ENCODE peak calls at places on chromosomes 16 and 17, in six cellular contexts. One of them, this sample, is unnamed. For H3K4me1, the result is how much of the 10 kb centered on the place peaks cover.

GRCh38 chr16:77775911-77776909 is 12.2 kb upstream of the VAT1L start:
- DNase-seq in GM12878: no peak
- DNase-seq in tibial nerve: no peak
- DNase-seq in lower lobe of right lung: no peak
- DNase-seq in naive thymus-derived CD4-positive, alpha-beta T cell: no peak
- DNase-seq in aorta: no peak
- DNase-seq in this sample: no peak

GRCh38 chr17:81398170-81398854 is 3.1 kb downstream of the BAHCC1 start:
- DNase-seq in GM12878: no peak
- DNase-seq in tibial nerve: no peak
- DNase-seq in lower lobe of right lung: no peak
- DNase-seq in naive thymus-derived CD4-positive, alpha-beta T cell: no peak
- DNase-seq in aorta: peak
- DNase-seq in this sample: peak

GRCh38 chr17:80781188-80781577 is 210.5 kb upstream of the CHMP6 start:
- DNase-seq in GM12878: no peak
- DNase-seq in tibial nerve: no peak
- DNase-seq in lower lobe of right lung: peak
- DNase-seq in naive thymus-derived CD4-positive, alpha-beta T cell: no peak
- DNase-seq in aorta: peak
- DNase-seq in this sample: no peak

GRCh38 chr17:63173450-63173849 is 207.4 kb downstream of the TANC2 start:
- DNase-seq in GM12878: no peak
- DNase-seq in tibial nerve: no peak
- DNase-seq in lower lobe of right lung: no peak
- DNase-seq in naive thymus-derived CD4-positive, alpha-beta T cell: no peak
- DNase-seq in aorta: no peak
- DNase-seq in this sample: no peak

GRCh38 chr16:17836868-17837602 is 366.3 kb upstream of the XYLT1 start:
- DNase-seq in GM12878: no peak
- DNase-seq in tibial nerve: no peak
- DNase-seq in lower lobe of right lung: no peak
- DNase-seq in naive thymus-derived CD4-positive, alpha-beta T cell: no peak
- DNase-seq in aorta: no peak
- DNase-seq in this sample: no peak

GRCh38 chr17:76199466-76199865 is 40.8 kb downstream of the RNF157 start:
- DNase-seq in GM12878: no peak
- DNase-seq in tibial nerve: no peak
- DNase-seq in lower lobe of right lung: no peak
- DNase-seq in naive thymus-derived CD4-positive, alpha-beta T cell: no peak
- DNase-seq in aorta: no peak
- DNase-seq in this sample: no peak

GRCh38 chr17:82242977-82243647 is 14.3 kb downstream of the SLC16A3 start:
- DNase-seq in GM12878: no peak
- DNase-seq in tibial nerve: peak
- DNase-seq in lower lobe of right lung: peak
- DNase-seq in naive thymus-derived CD4-positive, alpha-beta T cell: no peak
- DNase-seq in aorta: peak
- DNase-seq in this sample: peak

GRCh38 chr16:986925-987581 is 5.5 kb downstream of the SOX8 start:
- DNase-seq in GM12878: no peak
- DNase-seq in tibial nerve: no peak
- DNase-seq in lower lobe of right lung: no peak
- DNase-seq in naive thymus-derived CD4-positive, alpha-beta T cell: no peak
- DNase-seq in aorta: no peak
- DNase-seq in this sample: no peak

GRCh38 chr17:54992797-54993639 is 24.5 kb downstream of the STXBP4 start:
- DNase-seq in GM12878: no peak
- DNase-seq in tibial nerve: no peak
- DNase-seq in lower lobe of right lung: no peak
- DNase-seq in naive thymus-derived CD4-positive, alpha-beta T cell: no peak
- DNase-seq in aorta: no peak
- DNase-seq in this sample: no peak

GRCh38 chr16:49782405-49782804 is 73.5 kb downstream of the ZNF423 start:
- DNase-seq in GM12878: no peak
- DNase-seq in tibial nerve: no peak
- DNase-seq in lower lobe of right lung: no peak
- DNase-seq in naive thymus-derived CD4-positive, alpha-beta T cell: no peak
- DNase-seq in aorta: no peak
- DNase-seq in this sample: no peak

GRCh38 chr16:4855804-4856203 is 8.5 kb downstream of the UBN1 start:
- DNase-seq in GM12878: no peak
- DNase-seq in tibial nerve: no peak
- DNase-seq in lower lobe of right lung: no peak
- DNase-seq in naive thymus-derived CD4-positive, alpha-beta T cell: no peak
- DNase-seq in aorta: no peak
- DNase-seq in this sample: no peak

GRCh38 chr16:4860727-4861342 is 13.6 kb downstream of the UBN1 start:
- DNase-seq in GM12878: no peak
- DNase-seq in tibial nerve: no peak
- DNase-seq in lower lobe of right lung: no peak
- DNase-seq in naive thymus-derived CD4-positive, alpha-beta T cell: no peak
- DNase-seq in aorta: no peak
- DNase-seq in this sample: no peak

GRCh38 chr16:4859900-4860255 is 12.6 kb downstream of the UBN1 start:
- DNase-seq in GM12878: no peak
- DNase-seq in tibial nerve: no peak
- DNase-seq in lower lobe of right lung: no peak
- DNase-seq in naive thymus-derived CD4-positive, alpha-beta T cell: no peak
- DNase-seq in aorta: no peak
- DNase-seq in this sample: no peak

GRCh38 chr16:4862639-4863038 is 15.4 kb downstream of the UBN1 start:
- DNase-seq in GM12878: no peak
- DNase-seq in tibial nerve: no peak
- DNase-seq in lower lobe of right lung: no peak
- DNase-seq in naive thymus-derived CD4-positive, alpha-beta T cell: no peak
- DNase-seq in aorta: no peak
- DNase-seq in this sample: no peak

DNA sequence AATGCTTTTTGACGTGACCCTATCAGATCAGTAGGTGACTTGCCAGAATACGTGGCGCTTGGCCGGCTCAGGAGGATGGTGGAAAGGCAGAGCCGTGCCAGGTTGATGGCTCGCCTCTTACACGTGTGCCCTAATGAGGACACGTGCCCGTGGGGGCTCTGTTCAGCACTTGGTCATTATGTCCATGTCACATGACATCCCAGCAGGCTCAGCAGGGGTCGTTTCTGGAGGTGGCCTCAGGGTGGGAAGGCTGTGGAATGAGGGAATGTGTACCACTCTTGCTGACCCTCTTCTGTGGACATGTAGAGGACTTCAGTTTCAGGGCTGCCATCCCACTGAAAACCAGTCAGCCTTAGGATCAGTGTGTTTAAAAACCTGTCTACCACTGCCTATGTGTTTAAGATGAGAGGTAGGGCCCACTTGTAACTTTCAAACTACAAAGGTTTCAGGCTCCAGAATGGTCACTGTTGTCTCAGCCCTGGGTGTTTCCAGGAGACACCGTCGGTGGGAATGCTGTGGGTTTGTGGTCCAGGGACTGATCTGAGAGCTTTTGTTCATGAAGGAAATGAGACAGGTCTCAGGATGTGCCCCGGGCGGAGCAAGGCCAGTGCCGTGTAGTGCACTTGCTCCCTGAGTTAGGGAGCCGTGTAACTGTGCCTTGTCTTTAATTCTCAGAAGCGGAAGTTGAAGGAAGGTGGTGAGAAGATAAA is 12.1 kb downstream of the UBN1 start:
- DNase-seq in GM12878: no peak
- DNase-seq in tibial nerve: no peak
- DNase-seq in lower lobe of right lung: no peak
- DNase-seq in naive thymus-derived CD4-positive, alpha-beta T cell: no peak
- DNase-seq in aorta: no peak
- DNase-seq in this sample: no peak
- H3K27ac ChIP-seq in GM12878: no peak
- H3K27ac ChIP-seq in tibial nerve: no peak
- H3K27ac ChIP-seq in lower lobe of right lung: no peak
- H3K27ac ChIP-seq in naive thymus-derived CD4-positive, alpha-beta T cell: no peak
- H3K27ac ChIP-seq in aorta: no peak
- H3K27ac ChIP-seq in this sample: peak

GRCh38 chr17:7704601-7705268 is at the start of gene EFNB3:
- DNase-seq in GM12878: no peak
- DNase-seq in tibial nerve: no peak
- DNase-seq in lower lobe of right lung: peak
- DNase-seq in naive thymus-derived CD4-positive, alpha-beta T cell: no peak
- DNase-seq in aorta: peak
- DNase-seq in this sample: no peak
- H3K4me3 ChIP-seq in GM12878: no peak
- H3K4me3 ChIP-seq in tibial nerve: no peak
- H3K4me3 ChIP-seq in lower lobe of right lung: peak
- H3K4me3 ChIP-seq in naive thymus-derived CD4-positive, alpha-beta T cell: peak
- H3K4me3 ChIP-seq in aorta: no peak
- H3K4me3 ChIP-seq in this sample: peak

GRCh38 chr16:66871840-66872239 is 8.5 kb upstream of the PDP2 start:
- DNase-seq in GM12878: no peak
- DNase-seq in tibial nerve: no peak
- DNase-seq in lower lobe of right lung: no peak
- DNase-seq in naive thymus-derived CD4-positive, alpha-beta T cell: no peak
- DNase-seq in aorta: no peak
- DNase-seq in this sample: no peak

GRCh38 chr16:66872524-66872923 is 7.8 kb upstream of the PDP2 start:
- DNase-seq in GM12878: no peak
- DNase-seq in tibial nerve: no peak
- DNase-seq in lower lobe of right lung: no peak
- DNase-seq in naive thymus-derived CD4-positive, alpha-beta T cell: no peak
- DNase-seq in aorta: no peak
- DNase-seq in this sample: no peak

GRCh38 chr16:66874079-66874775 is 6.1 kb upstream of the PDP2 start:
- DNase-seq in GM12878: no peak
- DNase-seq in tibial nerve: no peak
- DNase-seq in lower lobe of right lung: no peak
- DNase-seq in naive thymus-derived CD4-positive, alpha-beta T cell: no peak
- DNase-seq in aorta: no peak
- DNase-seq in this sample: no peak

GRCh38 chr16:66872927-66873684 is 7.2 kb upstream of the PDP2 start:
- DNase-seq in GM12878: peak
- DNase-seq in tibial nerve: peak
- DNase-seq in lower lobe of right lung: peak
- DNase-seq in naive thymus-derived CD4-positive, alpha-beta T cell: peak
- DNase-seq in aorta: peak
- DNase-seq in this sample: peak

DNA sequence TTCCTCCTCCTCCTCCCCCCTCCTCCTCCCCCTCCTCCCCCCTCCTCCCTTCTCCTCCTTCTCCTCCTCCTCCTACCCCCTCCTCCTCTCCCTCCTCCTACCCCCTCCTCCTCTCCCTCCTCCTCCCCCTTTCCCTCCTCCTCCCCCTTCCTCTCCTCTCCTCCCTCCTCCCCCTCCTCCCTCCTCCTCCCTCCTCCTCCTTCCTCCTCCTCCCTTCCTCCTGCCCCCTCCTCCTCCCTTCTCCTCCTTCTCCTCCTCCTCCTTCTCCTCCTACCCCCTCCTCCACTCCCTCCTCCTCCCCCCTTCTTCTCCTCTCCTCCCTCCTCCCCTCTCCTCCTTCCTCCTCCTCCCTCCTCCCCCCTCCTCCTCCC is 6.6 kb upstream of the PDP2 start:
- DNase-seq in GM12878: no peak
- DNase-seq in tibial nerve: no peak
- DNase-seq in lower lobe of right lung: no peak
- DNase-seq in naive thymus-derived CD4-positive, alpha-beta T cell: no peak
- DNase-seq in aorta: no peak
- DNase-seq in this sample: no peak
- H3K4me1 ChIP-seq in GM12878: under half
- H3K4me1 ChIP-seq in tibial nerve: under half
- H3K4me1 ChIP-seq in lower lobe of right lung: under half
- H3K4me1 ChIP-seq in naive thymus-derived CD4-positive, alpha-beta T cell: under half
- H3K4me1 ChIP-seq in aorta: under half
- H3K4me1 ChIP-seq in this sample: under half

DNA sequence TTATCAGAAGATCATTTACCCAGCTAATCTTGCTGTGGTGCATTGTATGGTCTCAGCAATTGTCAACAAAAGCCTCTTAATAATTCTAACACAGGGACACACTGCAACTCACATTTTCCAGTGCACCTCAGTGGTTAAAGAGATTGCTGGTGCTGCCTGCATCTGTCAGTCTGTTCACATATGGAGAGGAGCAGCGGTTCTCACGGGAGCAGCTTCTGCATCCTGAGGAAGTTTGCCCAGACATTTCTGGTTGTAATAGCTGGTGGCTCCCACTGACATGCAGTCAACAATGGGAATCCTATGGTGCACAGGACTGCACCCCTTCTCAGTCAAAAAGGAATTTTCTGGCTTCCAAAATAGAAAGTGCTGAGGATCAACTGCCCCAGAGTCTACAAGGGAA is 7.8 kb downstream of the GGA2 start:
- DNase-seq in GM12878: no peak
- DNase-seq in tibial nerve: no peak
- DNase-seq in lower lobe of right lung: no peak
- DNase-seq in naive thymus-derived CD4-positive, alpha-beta T cell: no peak
- DNase-seq in aorta: no peak
- DNase-seq in this sample: no peak
- H3K27ac ChIP-seq in GM12878: no peak
- H3K27ac ChIP-seq in tibial nerve: no peak
- H3K27ac ChIP-seq in lower lobe of right lung: no peak
- H3K27ac ChIP-seq in naive thymus-derived CD4-positive, alpha-beta T cell: no peak
- H3K27ac ChIP-seq in aorta: no peak
- H3K27ac ChIP-seq in this sample: no peak

GRCh38 chr16:89359296-89360147 is 130.8 kb downstream of the ANKRD11 start:
- DNase-seq in GM12878: no peak
- DNase-seq in tibial nerve: no peak
- DNase-seq in lower lobe of right lung: no peak
- DNase-seq in naive thymus-derived CD4-positive, alpha-beta T cell: no peak
- DNase-seq in aorta: peak
- DNase-seq in this sample: no peak
- H3K4me3 ChIP-seq in GM12878: peak
- H3K4me3 ChIP-seq in tibial nerve: no peak
- H3K4me3 ChIP-seq in lower lobe of right lung: no peak
- H3K4me3 ChIP-seq in naive thymus-derived CD4-positive, alpha-beta T cell: peak
- H3K4me3 ChIP-seq in aorta: no peak
- H3K4me3 ChIP-seq in this sample: no peak

GRCh38 chr17:19830061-19830460 is 37.7 kb downstream of the ULK2 start:
- DNase-seq in GM12878: no peak
- DNase-seq in tibial nerve: no peak
- DNase-seq in lower lobe of right lung: no peak
- DNase-seq in naive thymus-derived CD4-positive, alpha-beta T cell: no peak
- DNase-seq in aorta: no peak
- DNase-seq in this sample: no peak
- H3K4me1 ChIP-seq in GM12878: under half
- H3K4me1 ChIP-seq in tibial nerve: under half
- H3K4me1 ChIP-seq in lower lobe of right lung: under half
- H3K4me1 ChIP-seq in naive thymus-derived CD4-positive, alpha-beta T cell: under half
- H3K4me1 ChIP-seq in aorta: under half
- H3K4me1 ChIP-seq in this sample: under half

DNA sequence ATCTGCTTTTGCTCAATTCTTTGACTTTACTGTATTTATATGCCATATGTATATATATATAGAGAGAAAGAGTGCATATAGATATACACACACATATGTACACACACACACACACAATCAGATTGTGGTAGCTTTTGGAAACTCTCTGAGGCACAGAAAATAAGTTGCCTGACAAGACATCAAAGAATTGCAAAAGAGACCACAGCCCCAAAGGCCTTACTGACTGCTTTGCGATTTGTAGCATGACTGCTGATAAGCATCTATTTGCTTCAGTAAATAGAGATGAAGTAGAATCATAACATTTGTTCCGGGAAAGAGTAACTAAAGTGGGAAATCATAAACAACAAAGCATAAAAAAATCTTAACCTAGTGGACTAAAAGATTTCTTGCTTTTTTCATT is 9.4 kb upstream of the AMZ2 start:
- DNase-seq in GM12878: no peak
- DNase-seq in tibial nerve: no peak
- DNase-seq in lower lobe of right lung: no peak
- DNase-seq in naive thymus-derived CD4-positive, alpha-beta T cell: no peak
- DNase-seq in aorta: no peak
- DNase-seq in this sample: no peak
- H3K27ac ChIP-seq in GM12878: peak
- H3K27ac ChIP-seq in tibial nerve: no peak
- H3K27ac ChIP-seq in lower lobe of right lung: peak
- H3K27ac ChIP-seq in naive thymus-derived CD4-positive, alpha-beta T cell: peak
- H3K27ac ChIP-seq in aorta: no peak
- H3K27ac ChIP-seq in this sample: no peak

GRCh38 chr16:2235695-2236361 is 416 bp upstream of the DNASE1L2 start:
- DNase-seq in GM12878: no peak
- DNase-seq in tibial nerve: no peak
- DNase-seq in lower lobe of right lung: no peak
- DNase-seq in naive thymus-derived CD4-positive, alpha-beta T cell: no peak
- DNase-seq in aorta: no peak
- DNase-seq in this sample: no peak
- H3K4me3 ChIP-seq in GM12878: no peak
- H3K4me3 ChIP-seq in tibial nerve: no peak
- H3K4me3 ChIP-seq in lower lobe of right lung: no peak
- H3K4me3 ChIP-seq in naive thymus-derived CD4-positive, alpha-beta T cell: no peak
- H3K4me3 ChIP-seq in aorta: no peak
- H3K4me3 ChIP-seq in this sample: peak